ENCODE peak calls at places on chromosomes 3 and 15, in seven cellular contexts. R, G, Y, I, H, E and Z are unnamed samples.
A peak's percentile ranks its signal among the peaks of the same experiment; 100 is the strongest.

GRCh38 chr3:54663558-54664114 is 264.2 kb downstream of the LRTM1 start:
- DNase-seq in R (no peak), G (no peak), Y (no peak), I (no peak), H (no peak), E (no peak), Z (no peak)

GRCh38 chr3:132974086-132974485 is 64.1 kb upstream of the TMEM108 start:
- DNase-seq in R (no peak), G (no peak), Y (no peak), I (no peak), H (no peak), E (no peak), Z (no peak)

GRCh38 chr15:48563944-48564343 is 81.6 kb downstream of the FBN1 start:
- DNase-seq in R (no peak), G (no peak), Y (no peak), I (no peak), H (no peak), E (no peak), Z (no peak)

GRCh38 chr3:114128826-114129225 is 50.0 kb downstream of the DRD3 start:
- DNase-seq in R (no peak), G (no peak), Y (no peak), I (no peak), H (no peak), E (no peak), Z (no peak)

GRCh38 chr3:17985658-17986392 is 243.4 kb upstream of the TBC1D5 start:
- DNase-seq in R (no peak), G (no peak), Y (no peak), I (no peak), H (no peak), E (no peak), Z (no peak)

GRCh38 chr15:45333550-45333949 is 44.8 kb downstream of the GATM start:
- DNase-seq in R (no peak), G (no peak), Y (no peak), I (no peak), H (no peak), E (no peak), Z (no peak)

GRCh38 chr3:46087871-46088270 is 60.6 kb upstream of the XCR1 start:
- DNase-seq in R (peak; percentile 61), G (no peak), Y (no peak), I (no peak), H (peak; percentile 24), E (no peak), Z (peak; percentile 69)

GRCh38 chr3:148255981-148256969 is 441.4 kb upstream of the AGTR1 start:
- DNase-seq in R (no peak), G (no peak), Y (no peak), I (no peak), H (no peak), E (no peak), Z (no peak)

GRCh38 chr3:14605744-14606143 is 45.8 kb upstream of the CCDC174 start:
- DNase-seq in R (no peak), G (no peak), Y (no peak), I (no peak), H (no peak), E (no peak), Z (no peak)

GRCh38 chr3:186476044-186476468 is 68.1 kb downstream of the CRYGS start:
- DNase-seq in R (no peak), G (no peak), Y (no peak), I (peak; percentile 52), H (no peak), E (no peak), Z (no peak)

GRCh38 chr3:64084640-64085039 is 61.3 kb upstream of the PSMD6 start:
- DNase-seq in R (no peak), G (peak; percentile 76), Y (no peak), I (no peak), H (no peak), E (no peak), Z (no peak)

GRCh38 chr3:50611464-50612233 is at the start of gene CISH:
- DNase-seq in R (peak; percentile 96), G (peak; percentile 83), Y (peak; percentile 98), I (peak; percentile 98), H (peak; percentile 93), E (peak; percentile 95), Z (peak; percentile 91)

GRCh38 chr3:195524171-195524896 is 18.8 kb downstream of the PPP1R2 start:
- DNase-seq in R (no peak), G (no peak), Y (no peak), I (no peak), H (no peak), E (no peak), Z (no peak)

GRCh38 chr3:13452490-13453335 is 27.4 kb upstream of the HDAC11 start:
- DNase-seq in R (no peak), G (peak; percentile 55), Y (no peak), I (peak; percentile 65), H (peak; percentile 53), E (peak; percentile 26), Z (no peak)

GRCh38 chr3:130468311-130468710 is 48.7 kb upstream of the COL6A6 start:
- DNase-seq in R (no peak), G (no peak), Y (no peak), I (no peak), H (no peak), E (no peak), Z (no peak)

GRCh38 chr3:142577701-142578308 is 728 bp downstream of the ATR start:
- DNase-seq in R (no peak), G (no peak), Y (no peak), I (peak; percentile 69), H (no peak), E (no peak), Z (no peak)

GRCh38 chr3:142574665-142575064 is 3.9 kb downstream of the ATR start:
- DNase-seq in R (no peak), G (no peak), Y (no peak), I (no peak), H (no peak), E (no peak), Z (no peak)

GRCh38 chr3:142576792-142577191 is 1.7 kb downstream of the ATR start:
- DNase-seq in R (no peak), G (no peak), Y (no peak), I (no peak), H (no peak), E (no peak), Z (no peak)

GRCh38 chr3:142580061-142580423 is 1.5 kb upstream of the ATR start:
- DNase-seq in R (no peak), G (no peak), Y (no peak), I (no peak), H (no peak), E (no peak), Z (no peak)

DNA sequence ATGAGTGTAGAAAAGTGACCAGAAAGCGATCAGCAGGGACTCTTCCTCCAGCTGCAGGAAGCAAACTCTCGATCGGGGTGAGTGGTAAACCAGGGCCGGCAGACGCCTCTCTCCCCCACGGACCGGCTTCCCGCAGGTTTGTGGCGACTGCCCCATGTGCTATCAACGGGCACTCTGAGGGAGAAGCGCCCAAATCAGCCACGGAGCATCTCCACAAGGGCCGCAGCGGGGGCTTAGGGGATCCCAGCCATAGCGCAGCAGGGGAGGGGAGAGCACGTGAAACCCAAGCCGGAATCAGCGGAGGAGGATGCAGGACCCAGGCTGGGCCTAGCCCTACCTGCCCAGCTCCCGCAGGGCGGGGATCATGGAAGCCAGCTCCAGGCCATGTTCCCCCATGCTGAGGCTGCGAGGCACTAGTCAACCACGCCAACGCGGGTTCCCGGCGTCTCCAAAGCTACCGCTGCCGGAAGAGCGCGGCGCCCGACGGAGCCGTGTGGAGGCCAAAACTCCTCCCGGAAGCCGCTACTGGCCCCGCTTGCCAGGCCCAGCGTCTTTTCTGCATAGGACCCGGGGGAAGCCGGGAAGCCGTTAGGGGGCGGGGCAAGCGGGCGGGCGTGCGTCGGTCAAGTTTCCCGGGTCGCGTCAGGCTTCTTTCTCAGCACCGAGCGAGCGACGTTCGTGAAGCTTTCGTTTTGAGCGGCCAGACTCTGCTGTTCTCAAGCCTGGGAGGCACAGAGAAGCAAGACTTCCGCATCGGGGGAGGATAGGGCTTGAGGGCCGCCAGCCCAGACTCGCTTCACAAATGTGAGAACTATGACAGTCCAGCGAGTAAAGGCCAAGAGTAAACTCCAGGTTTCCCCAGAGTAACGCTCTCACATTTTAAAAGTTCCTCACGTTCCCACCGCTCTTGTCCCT is at the start of gene ATR:
- DNase-seq in R (peak; percentile 95), G (peak; percentile 94), Y (peak; percentile 98), I (peak; percentile 99), H (peak; percentile 92), E (peak; percentile 93), Z (peak; percentile 94)
- TF ChIP-seq CTCF in R (no peak), G (no peak), Y (peak; percentile 1), I (no peak), H (no peak), E (no peak), Z (no peak)

GRCh38 chr15:98286831-98287230 is 326.3 kb downstream of the ARRDC4 start:
- DNase-seq in R (no peak), G (no peak), Y (no peak), I (no peak), H (no peak), E (no peak), Z (no peak)
- TF ChIP-seq CTCF in R (no peak), G (no peak), Y (no peak), I (no peak), H (no peak), E (no peak), Z (no peak)

GRCh38 chr3:140378571-140379340 is 299.1 kb upstream of the TRIM42 start:
- DNase-seq in R (no peak), G (no peak), Y (no peak), I (no peak), H (no peak), E (no peak), Z (no peak)

GRCh38 chr3:140376136-140376889 is 301.6 kb upstream of the TRIM42 start:
- DNase-seq in R (no peak), G (no peak), Y (no peak), I (no peak), H (no peak), E (no peak), Z (no peak)

GRCh38 chr3:140375002-140375401 is 302.9 kb upstream of the TRIM42 start:
- DNase-seq in R (no peak), G (no peak), Y (no peak), I (no peak), H (no peak), E (no peak), Z (no peak)

DNA sequence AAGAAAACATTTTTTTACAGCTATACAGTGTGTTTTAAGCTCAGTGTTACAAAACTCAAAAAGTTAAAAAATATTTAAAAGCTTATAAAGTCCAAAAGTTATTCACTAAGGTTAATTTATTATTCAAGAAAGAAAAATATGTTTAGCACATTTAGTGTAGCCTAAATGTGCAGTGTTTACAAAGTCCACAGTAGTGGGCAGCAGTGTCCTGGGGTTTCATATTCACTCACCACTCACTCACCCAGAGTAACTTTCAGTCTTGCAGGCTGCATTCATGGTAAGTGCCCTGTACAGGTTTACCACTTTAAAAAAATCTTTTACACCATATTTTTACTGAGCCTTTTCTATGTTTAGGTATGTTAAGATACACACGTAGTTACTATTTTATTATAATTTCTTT is 300.2 kb upstream of the TRIM42 start:
- DNase-seq in R (no peak), G (no peak), Y (no peak), I (no peak), H (no peak), E (no peak), Z (no peak)
- TF ChIP-seq CTCF in R (no peak), G (no peak), Y (no peak), I (no peak), H (no peak), E (no peak), Z (no peak)

GRCh38 chr15:82146990-82147461 is 101.2 kb upstream of the MEX3B start:
- DNase-seq in R (no peak), G (peak; percentile 61), Y (no peak), I (no peak), H (no peak), E (no peak), Z (no peak)
- TF ChIP-seq CTCF in R (no peak), G (no peak), Y (no peak), I (no peak), H (no peak), E (no peak), Z (no peak)